ENCODE peak calls at places on chromosome 4, in five cellular contexts. G is colonic mucosa; L is stimulated activated CD4-positive, alpha-beta T cell treated with anti-CD3 and anti-CD28 coated beads, Interleukin-4, amount 100 ng/mL, for 24 hours; A is HTR-8/SVneo; V is fibroblast of lung. O is an unnamed sample.

GRCh38 chr4:52904421-52904820 is 42.3 kb downstream of the RASL11B start:
- DNase-seq in G (no peak), L (no peak), A (no peak), V (peak; percentile 69), O (no peak)

GRCh38 chr4:108135549-108136209 is 33.1 kb downstream of the LEF1 start:
- DNase-seq in G (no peak), L (no peak), A (no peak), V (no peak), O (no peak)

GRCh38 chr4:141575884-141576283 is 60.5 kb upstream of the IL15 start:
- DNase-seq in G (no peak), L (no peak), A (no peak), V (no peak), O (no peak)

GRCh38 chr4:152803541-152803940 is 23.8 kb downstream of the ARFIP1 start:
- DNase-seq in G (no peak), L (no peak), A (no peak), V (no peak), O (no peak)

GRCh38 chr4:139950568-139950967 is 203.4 kb downstream of the MAML3 start:
- DNase-seq in G (no peak), L (peak; percentile 16), A (no peak), V (peak; percentile 92), O (peak; percentile 20)

GRCh38 chr4:114694770-114695169 is 96.2 kb downstream of the UGT8 start:
- DNase-seq in G (no peak), L (no peak), A (peak; percentile 6), V (peak; percentile 23), O (no peak)

GRCh38 chr4:7539659-7540058 is 104.9 kb upstream of the PSAPL1 start:
- DNase-seq in G (no peak), L (peak; percentile 17), A (peak; percentile 88), V (peak; percentile 7), O (no peak)

GRCh38 chr4:26884486-26884988 is 23.9 kb downstream of the STIM2 start:
- DNase-seq in G (no peak), L (no peak), A (no peak), V (no peak), O (no peak)

GRCh38 chr4:53598901-53599300 is 7.6 kb upstream of the LNX1 start:
- DNase-seq in G (peak; percentile 53), L (no peak), A (no peak), V (peak; percentile 75), O (no peak)

GRCh38 chr4:25060586-25061340 is 30.0 kb upstream of the LGI2 start:
- DNase-seq in G (no peak), L (no peak), A (no peak), V (no peak), O (no peak)

GRCh38 chr4:10013722-10014121 is 7.6 kb downstream of the SLC2A9 start:
- DNase-seq in G (peak; percentile 78), L (peak; percentile 21), A (no peak), V (no peak), O (no peak)